ENCODE peak calls at places on chromosomes 12 and 14, in ten cellular contexts. H, C, L, O, Y, J, K, X, A and S are unnamed samples.

GRCh38 chr14:56299306-56299984 is 181.2 kb downstream of the PELI2 start:
- DNase-seq in J (no peak), O (no peak), L (no peak), Y (no peak), H (no peak), K (no peak), X (no peak), C (no peak), A (no peak), S (no peak)

GRCh38 chr14:75562494-75562893 is 15.9 kb upstream of the FLVCR2 start:
- DNase-seq in J (no peak), X (no peak), O (no peak), H (no peak), L (no peak), C (no peak), K (no peak), Y (no peak), A (no peak), S (no peak)

GRCh38 chr12:92696240-92696639 is 6.5 kb upstream of the PLEKHG7 start:
- DNase-seq in K (no peak), J (no peak), A (no peak), X (no peak), C (no peak), H (no peak), L (no peak), Y (no peak), O (peak), S (no peak)

GRCh38 chr14:67579636-67580035 is 20.4 kb downstream of the PIGH start:
- DNase-seq in X (no peak), C (no peak), H (no peak), O (no peak), Y (no peak), A (no peak), J (no peak), L (no peak), K (no peak), S (no peak)

GRCh38 chr12:4145990-4146859 is 127.3 kb upstream of the CCND2 start:
- DNase-seq in H (no peak), O (no peak), X (no peak), C (no peak), Y (no peak), K (no peak), A (no peak), J (peak), L (no peak), S (no peak)

GRCh38 chr12:53940448-53941014 is 1.9 kb downstream of the HOXC13 start:
- DNase-seq in O (no peak), Y (no peak), X (no peak), C (no peak), A (no peak), L (no peak), J (peak), H (no peak), K (peak), S (no peak)

GRCh38 chr12:34163443-34163842 is 141.1 kb downstream of the ALG10 start:
- DNase-seq in J (no peak), A (no peak), H (no peak), X (no peak), C (no peak), O (no peak), L (no peak), K (no peak), Y (no peak), S (no peak)

GRCh38 chr12:70365648-70366518 is at the start of gene KCNMB4:
- DNase-seq in K (peak), Y (peak), L (peak), O (peak), J (peak), H (peak), A (peak), C (peak), X (peak), S (peak)

GRCh38 chr12:40622246-40622838 is 69.9 kb upstream of the CNTN1 start:
- DNase-seq in L (peak), K (no peak), A (peak), H (peak), Y (peak), J (peak), C (peak), X (peak), O (peak), S (peak)

GRCh38 chr12:51823875-51824565 is 24.5 kb downstream of the FIGNL2 start:
- DNase-seq in X (peak), Y (peak), K (no peak), L (no peak), O (peak), H (peak), J (peak), A (no peak), C (peak), S (no peak)

GRCh38 chr12:75954076-75954475 is 77.5 kb downstream of the PHLDA1 start:
- DNase-seq in C (no peak), O (peak), J (peak), K (no peak), H (no peak), L (no peak), Y (no peak), X (peak), A (no peak), S (no peak)

GRCh38 chr12:27967551-27968054 is 4.9 kb downstream of the PTHLH start:
- DNase-seq in J (no peak), H (no peak), L (no peak), Y (no peak), K (no peak), O (no peak), X (no peak), C (no peak), A (no peak), S (no peak)

GRCh38 chr14:100708349-100709217 is 18.1 kb upstream of the DLK1 start:
- DNase-seq in J (no peak), K (no peak), C (peak), Y (no peak), A (no peak), X (no peak), L (peak), H (peak), O (peak), S (no peak)

GRCh38 chr12:51721281-51721940 is 127.1 kb downstream of the FIGNL2 start:
- DNase-seq in J (no peak), Y (no peak), K (no peak), C (peak), H (no peak), O (peak), L (peak), X (no peak), A (no peak), S (no peak)

GRCh38 chr12:131530041-131530332 is 180.9 kb upstream of the SFSWAP start:
- DNase-seq in H (no peak), O (no peak), Y (no peak), X (no peak), J (no peak), K (no peak), A (no peak), C (no peak), L (no peak), S (no peak)

GRCh38 chr12:19432309-19433170 is 6.8 kb upstream of the AEBP2 start:
- DNase-seq in X (no peak), A (no peak), K (no peak), O (no peak), Y (no peak), H (no peak), L (no peak), C (no peak), J (no peak), S (no peak)

GRCh38 chr12:15458008-15458407 is 135.7 kb downstream of the PTPRO start:
- DNase-seq in L (no peak), C (no peak), H (no peak), A (no peak), K (no peak), J (no peak), Y (no peak), X (no peak), O (no peak), S (no peak)

GRCh38 chr14:54349713-54350112 is 47.1 kb upstream of the CDKN3 start:
- DNase-seq in X (no peak), J (no peak), L (no peak), K (peak), Y (no peak), O (no peak), A (no peak), H (no peak), C (no peak), S (no peak)

GRCh38 chr12:115261691-115262398 is 577.9 kb upstream of the TBX3 start:
- DNase-seq in C (no peak), K (no peak), J (no peak), O (peak), H (no peak), A (no peak), L (no peak), X (no peak), Y (no peak), S (no peak)

GRCh38 chr14:56092761-56093160 is 25.4 kb upstream of the PELI2 start:
- DNase-seq in H (no peak), A (no peak), O (peak), J (no peak), C (no peak), L (no peak), Y (no peak), K (no peak), X (no peak), S (no peak)

GRCh38 chr12:53450936-53451335 is 966 bp upstream of the PCBP2 start:
- DNase-seq in H (no peak), K (no peak), A (no peak), C (no peak), L (no peak), O (no peak), J (no peak), Y (no peak), X (no peak), S (no peak)

GRCh38 chr12:128382946-128383739 is 116.2 kb downstream of the TMEM132C start:
- DNase-seq in Y (no peak), A (no peak), L (no peak), X (no peak), J (no peak), K (no peak), C (no peak), H (no peak), O (no peak), S (no peak)

GRCh38 chr12:85825751-85826150 is 10.5 kb downstream of the RASSF9 start:
- DNase-seq in K (no peak), J (peak), Y (no peak), A (no peak), H (peak), O (no peak), C (no peak), X (no peak), L (no peak), S (no peak)

DNA sequence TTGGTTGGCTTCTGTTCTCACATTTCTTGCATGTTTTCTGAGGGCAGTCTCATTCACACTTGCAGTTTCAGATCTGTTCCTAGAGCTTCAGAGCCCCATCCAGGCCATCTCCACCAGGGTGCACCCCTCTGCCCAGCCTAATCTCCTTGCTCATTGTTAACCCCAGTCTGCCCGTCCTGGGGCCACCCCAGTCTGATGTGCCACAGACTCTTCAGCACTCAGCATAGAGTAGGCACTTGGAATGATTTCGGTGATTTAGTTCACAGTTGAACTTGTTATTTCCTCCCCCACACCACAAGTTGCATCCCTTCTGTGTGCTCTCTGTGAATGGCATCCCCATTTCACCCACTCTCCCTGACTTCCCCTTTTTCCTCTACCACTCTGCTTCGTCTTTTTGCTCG is 41.3 kb downstream of the ANO6 start:
- DNase-seq in O (no peak), J (no peak), A (no peak), C (no peak), K (no peak), H (no peak), Y (no peak), L (no peak), X (no peak), S (no peak)
- TF ChIP-seq CTCF in O (no peak), J (no peak), A (no peak), C (no peak), K (no peak), H (no peak), Y (no peak), L (no peak), X (no peak), S (no peak)

DNA sequence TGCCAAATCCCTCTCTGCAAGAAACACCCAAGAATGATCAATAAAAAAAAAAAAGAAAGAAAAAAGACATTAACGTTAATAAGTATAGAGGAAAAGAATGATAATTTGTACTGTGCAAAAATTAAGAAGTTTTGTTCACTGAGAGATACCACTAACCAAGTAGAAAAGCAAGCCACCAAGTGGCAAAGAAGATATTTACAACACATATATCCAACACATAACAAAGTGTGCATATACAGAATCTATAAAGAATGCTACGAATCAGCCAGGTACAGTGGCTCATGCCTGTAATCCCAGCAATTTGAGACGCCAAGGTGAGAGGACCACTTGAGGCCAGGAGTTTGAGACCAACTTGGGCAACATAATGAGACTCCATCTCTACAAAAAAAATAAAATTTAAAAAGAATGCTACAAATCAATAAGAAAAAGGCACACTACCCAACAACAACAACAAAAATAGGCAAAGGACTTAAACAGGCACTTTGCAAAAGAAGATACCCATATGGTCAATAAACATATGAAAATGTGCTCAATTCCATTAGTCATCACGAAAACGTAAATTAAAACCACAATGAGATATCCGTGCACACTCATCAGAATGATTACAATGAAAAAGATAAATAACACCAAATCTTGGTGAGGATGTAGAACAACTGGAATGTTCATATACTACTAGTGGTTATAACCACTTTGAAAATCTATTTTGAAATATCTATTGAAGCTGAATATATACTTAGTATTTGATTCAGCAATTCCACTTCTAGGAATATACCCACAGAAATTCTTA is 19.8 kb downstream of the GALNT4 start:
- DNase-seq in A (no peak), O (peak), J (no peak), L (no peak), K (no peak), C (no peak), X (no peak), H (no peak), Y (no peak), S (no peak)
- TF ChIP-seq CTCF in A (no peak), O (no peak), J (no peak), L (no peak), K (peak), C (peak), X (peak), H (no peak), Y (no peak), S (peak)

GRCh38 chr12:24852420-24852819 is 96.5 kb downstream of the BCAT1 start:
- DNase-seq in L (no peak), X (no peak), Y (no peak), J (no peak), A (no peak), O (peak), C (peak), H (no peak), K (no peak), S (no peak)
- TF ChIP-seq CTCF in L (peak), X (peak), Y (peak), J (peak), A (no peak), O (peak), C (peak), H (no peak), K (peak), S (peak)

DNA sequence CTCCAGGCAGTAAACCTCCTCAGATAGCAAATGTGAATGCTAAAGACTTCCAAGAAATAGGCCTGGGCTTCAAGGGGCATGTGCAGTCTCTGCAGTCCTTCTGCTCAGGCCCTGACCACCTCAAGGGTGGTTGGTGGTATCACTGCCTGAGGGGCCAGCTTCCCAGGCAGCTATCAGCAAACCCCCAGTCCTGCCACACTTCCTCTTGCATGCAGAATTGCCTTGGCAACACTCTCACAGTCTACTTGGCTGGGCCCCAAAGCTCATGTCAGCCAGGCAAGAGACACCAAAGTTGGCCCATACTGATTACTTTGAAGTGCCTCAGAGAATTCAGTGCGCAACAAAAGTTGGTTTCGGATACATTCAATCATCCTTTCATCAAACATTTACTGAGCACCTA is 3.5 kb upstream of the ASB8 start:
- DNase-seq in L (no peak), H (no peak), X (no peak), O (peak), J (no peak), A (peak), K (no peak), Y (no peak), C (no peak), S (no peak)
- TF ChIP-seq CTCF in L (no peak), H (no peak), X (no peak), O (no peak), J (no peak), A (no peak), K (no peak), Y (no peak), C (no peak), S (no peak)

GRCh38 chr14:104135904-104136471 is 2.4 kb upstream of the KIF26A start:
- DNase-seq in L (no peak), C (peak), K (no peak), Y (no peak), O (no peak), H (peak), A (no peak), J (no peak), X (no peak), S (no peak)

GRCh38 chr14:104133496-104133895 is 4.9 kb upstream of the KIF26A start:
- DNase-seq in K (no peak), X (no peak), A (no peak), C (no peak), L (no peak), Y (no peak), O (no peak), J (no peak), H (no peak), S (no peak)

GRCh38 chr14:104136472-104137296 is 1.7 kb upstream of the KIF26A start:
- DNase-seq in C (no peak), J (no peak), K (no peak), A (no peak), Y (no peak), H (peak), O (no peak), X (no peak), L (no peak), S (no peak)

GRCh38 chr14:104134061-104134965 is 4.1 kb upstream of the KIF26A start:
- DNase-seq in H (no peak), O (no peak), X (no peak), L (no peak), K (no peak), C (no peak), A (no peak), J (no peak), Y (no peak), S (no peak)

GRCh38 chr14:104135121-104135903 is 3.1 kb upstream of the KIF26A start:
- DNase-seq in C (peak), J (no peak), A (no peak), O (no peak), Y (no peak), L (no peak), H (peak), K (no peak), X (peak), S (peak)
- TF ChIP-seq CTCF in C (peak), J (no peak), A (no peak), O (peak), Y (no peak), L (peak), H (no peak), K (peak), X (peak), S (peak)

DNA sequence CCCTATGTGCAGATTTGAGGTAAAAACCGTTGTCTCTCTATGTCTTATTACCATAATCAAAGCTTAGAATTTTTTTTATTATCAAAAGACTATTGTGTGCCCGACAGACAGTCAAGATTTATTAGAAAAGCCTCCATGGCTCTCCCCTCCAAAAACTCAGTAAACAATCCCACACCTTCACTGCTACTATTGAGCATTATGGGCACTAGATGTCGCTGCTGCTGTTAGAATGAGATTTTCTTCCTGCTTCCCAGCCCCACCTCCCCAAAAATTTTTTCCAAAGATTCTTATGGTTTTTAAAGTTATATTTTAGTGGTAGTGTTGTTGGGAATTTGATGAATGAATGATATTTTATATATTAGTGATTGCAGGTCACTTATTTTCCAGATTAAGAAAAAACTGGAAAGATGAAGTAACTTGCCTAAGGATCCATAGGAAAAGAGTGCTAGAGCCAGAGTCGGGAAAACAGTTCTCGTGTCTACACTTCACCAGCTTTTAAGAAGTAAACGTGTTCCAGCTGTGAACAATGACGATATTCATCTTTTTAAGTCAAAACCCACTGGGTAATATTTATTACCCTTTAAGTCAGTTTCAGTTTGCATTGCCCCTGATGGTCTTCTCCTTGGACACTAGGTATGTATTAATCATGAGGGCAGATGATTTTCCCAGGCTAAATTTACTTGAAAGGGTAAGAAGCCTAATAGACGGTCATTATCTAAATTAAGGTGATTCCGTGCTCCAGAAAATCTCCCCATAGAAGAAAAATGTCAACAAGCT is 12.2 kb upstream of the FOXG1 start:
- DNase-seq in K (no peak), C (peak), O (peak), L (no peak), A (no peak), Y (no peak), H (peak), J (peak), X (peak), S (no peak)
- TF ChIP-seq CTCF in K (peak), C (peak), O (peak), L (peak), A (no peak), Y (peak), H (peak), J (peak), X (peak), S (peak)

GRCh38 chr14:68770553-68771286 is 22.1 kb downstream of the ZFP36L1 start:
- DNase-seq in X (no peak), L (no peak), O (no peak), H (no peak), K (no peak), Y (no peak), A (no peak), C (no peak), J (no peak), S (no peak)

GRCh38 chr14:68766299-68767247 is 26.3 kb downstream of the ZFP36L1 start:
- DNase-seq in H (no peak), C (no peak), Y (no peak), O (no peak), J (no peak), X (no peak), A (no peak), K (no peak), L (no peak), S (no peak)

GRCh38 chr14:68768316-68768715 is 24.6 kb downstream of the ZFP36L1 start:
- DNase-seq in A (no peak), Y (no peak), H (no peak), K (no peak), L (no peak), C (no peak), J (no peak), X (no peak), O (no peak), S (no peak)

GRCh38 chr14:68770051-68770450 is 22.8 kb downstream of the ZFP36L1 start:
- DNase-seq in H (no peak), A (no peak), Y (no peak), C (no peak), O (no peak), X (no peak), J (no peak), L (no peak), K (no peak), S (no peak)

GRCh38 chr14:68767248-68767645 is 25.6 kb downstream of the ZFP36L1 start:
- DNase-seq in Y (no peak), J (no peak), H (no peak), K (no peak), X (no peak), C (no peak), O (no peak), L (no peak), A (no peak), S (no peak)
- TF ChIP-seq CTCF in Y (no peak), J (no peak), H (no peak), K (no peak), X (no peak), C (no peak), O (no peak), L (no peak), A (no peak), S (no peak)